ENCODE peak calls at places on chromosome 3, in four cellular contexts. D is PC-3, V is neural progenitor cell, F is spleen. K is an unnamed sample. For H3K4me1, the result is how much of the 10 kb centered on the place peaks cover.

GRCh38 chr3:29454326-29454725 is 173.5 kb downstream of the RBMS3 start:
- DNase-seq in V (no peak), D (no peak), F (no peak), K (peak)

GRCh38 chr3:55486101-55486856 is 827 bp downstream of the WNT5A start:
- DNase-seq in F (peak), D (peak), V (peak), K (peak)

GRCh38 chr3:188061133-188061532 is 92.8 kb upstream of the LPP start:
- DNase-seq in V (no peak), F (no peak), D (peak), K (peak)

GRCh38 chr3:51710631-51711351 is 3.9 kb downstream of the GRM2 start:
- DNase-seq in F (no peak), D (peak), V (peak), K (no peak)

GRCh38 chr3:123576119-123576518 is 8.7 kb downstream of the HACD2 start:
- DNase-seq in F (no peak), V (no peak), D (no peak), K (no peak)

GRCh38 chr3:182965861-182966366 is 14.4 kb downstream of the DCUN1D1 start:
- DNase-seq in V (no peak), F (no peak), D (no peak), K (no peak)

GRCh38 chr3:157077565-157077991 is 82.4 kb downstream of the CCNL1 start:
- DNase-seq in F (no peak), D (no peak), V (no peak), K (no peak)

GRCh38 chr3:42544492-42545283 is 37.1 kb downstream of the SEC22C start:
- DNase-seq in F (no peak), V (no peak), D (peak), K (no peak)

GRCh38 chr3:186277268-186277909 is 84.6 kb downstream of the DGKG start:
- DNase-seq in F (no peak), D (peak), V (peak), K (no peak)

GRCh38 chr3:95615592-95616310 is 1198.6 kb upstream of the EPHA6 start:
- DNase-seq in D (peak), V (no peak), F (no peak), K (no peak)

GRCh38 chr3:105232536-105232935 is 134.2 kb upstream of the ALCAM start:
- DNase-seq in F (no peak), V (no peak), D (no peak), K (no peak)
- H3K4me1 ChIP-seq in F (under half), V (under half), D (under half), K (under half)

GRCh38 chr3:22990291-22991200 is 212.6 kb upstream of the UBE2E2 start:
- DNase-seq in D (no peak), F (no peak), V (no peak), K (no peak)
- TF ChIP-seq CTCF in D (no peak), F (no peak), V (no peak), K (no peak)

GRCh38 chr3:159795776-159796175 is 192.9 kb upstream of the IL12A start:
- DNase-seq in D (no peak), V (no peak), F (no peak), K (no peak)
- H3K4me1 ChIP-seq in D (under half), V (under half), F (under half), K (under half)

DNA sequence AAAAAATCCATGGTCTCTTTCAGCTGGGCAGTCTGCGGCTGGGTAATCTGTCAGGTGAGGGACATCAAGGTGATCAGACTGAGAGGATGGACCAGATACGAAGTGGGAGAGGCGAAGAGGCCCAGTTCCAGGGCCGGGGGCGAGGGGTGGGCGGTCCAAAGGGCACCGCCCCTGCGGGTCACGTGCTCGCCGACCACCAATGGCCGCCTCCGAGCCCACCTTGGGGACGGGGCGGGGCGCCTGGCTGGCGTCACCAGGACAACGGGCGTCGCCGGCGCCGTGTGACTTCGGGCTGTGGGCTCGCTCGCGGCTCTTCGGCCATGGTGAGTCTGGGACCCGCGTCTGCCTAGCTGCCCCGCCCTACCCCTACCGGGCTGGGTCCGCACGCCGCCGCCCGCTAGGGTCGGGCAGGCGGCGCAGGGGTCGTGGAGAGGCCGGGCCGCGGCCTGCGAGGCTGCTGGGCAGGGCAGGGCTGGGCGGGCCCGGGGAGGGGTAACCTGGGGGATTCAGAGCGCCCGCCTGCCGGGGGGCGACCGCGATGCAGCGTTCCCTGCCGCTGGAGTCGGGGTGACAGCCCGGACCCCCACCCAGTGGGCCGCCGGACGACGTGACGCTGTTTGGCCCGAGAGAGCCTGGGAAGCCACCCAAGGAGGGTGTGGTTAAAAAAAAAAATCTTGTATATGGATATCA is at the start of gene FBXL2:
- DNase-seq in V (peak), D (peak), F (peak), K (peak)
- TF ChIP-seq CTCF in V (peak), D (no peak), F (no peak), K (no peak)

DNA sequence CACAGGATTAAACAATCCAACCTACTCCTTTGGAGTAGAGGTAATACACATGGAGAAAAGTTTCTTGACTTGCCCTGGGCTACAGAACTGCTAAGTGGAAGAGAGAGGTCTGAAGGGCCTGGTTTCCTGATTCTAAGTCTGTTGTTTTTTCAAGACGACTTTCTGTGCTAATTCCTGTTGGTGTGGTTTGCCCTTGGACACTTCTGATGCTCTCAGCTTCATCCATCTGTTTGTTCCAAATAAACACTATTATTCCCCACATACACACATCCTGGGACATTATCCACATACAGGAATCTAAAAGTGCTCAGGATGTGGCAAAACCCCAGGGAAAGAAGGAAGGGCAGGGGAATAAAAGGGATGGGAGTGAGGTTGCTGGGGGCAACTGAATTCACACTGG is 393.5 kb upstream of the TBL1XR1 start:
- DNase-seq in V (no peak), D (no peak), F (no peak), K (no peak)
- H3K4me1 ChIP-seq in V (under half), D (half or more), F (under half), K (under half)

DNA sequence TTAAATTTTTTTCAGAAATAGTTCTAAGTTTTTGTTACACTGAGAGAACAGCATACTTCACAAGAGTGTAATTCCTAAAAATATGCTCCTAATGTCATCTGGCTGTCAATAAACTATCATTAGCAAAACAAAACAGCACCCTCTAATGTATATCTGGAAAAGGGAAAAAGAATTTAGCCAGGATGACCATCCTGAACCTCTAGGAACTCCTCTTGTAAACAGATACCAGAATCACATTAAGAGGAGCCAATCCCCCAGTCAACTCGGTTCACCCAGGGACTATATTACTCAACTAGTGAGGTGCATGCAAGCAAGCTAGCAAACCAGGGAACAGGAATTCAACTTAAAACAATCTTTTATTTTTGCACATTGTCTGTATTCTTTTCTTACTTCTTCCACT is 63.2 kb downstream of the RAD18 start:
- DNase-seq in F (no peak), D (peak), V (no peak), K (no peak)
- TF ChIP-seq CTCF in F (no peak), D (peak), V (no peak), K (peak)